ENCODE peak calls at places on chromosomes 2 and 18, in four cellular contexts. O is neuronal stem cell, I is IMR-90, T is mesenchymal stem cell. W is an unnamed sample.

GRCh38 chr18:71673954-71674353 is 870.2 kb downstream of the CBLN2 start:
- DNase-seq in O (no peak), I (no peak), T (no peak), W (no peak)

GRCh38 chr2:53768233-53768542 is 584 bp downstream of the CHAC2 start:
- DNase-seq in O (peak), I (no peak), T (peak), W (peak)

GRCh38 chr18:11544060-11544633 is 65.2 kb upstream of the SLC35G4 start:
- DNase-seq in O (no peak), I (no peak), T (no peak), W (no peak)

GRCh38 chr2:240921319-240922233 is 15.4 kb downstream of the CROCC2 start:
- DNase-seq in O (no peak), I (peak), T (peak), W (no peak)

GRCh38 chr2:166393008-166393407 is 17.3 kb upstream of the SCN9A start:
- DNase-seq in I (no peak), T (no peak), O (no peak), W (no peak)

GRCh38 chr2:67445652-67446268 is 48.6 kb downstream of the ETAA1 start:
- DNase-seq in T (peak), O (no peak), I (peak), W (no peak)

GRCh38 chr18:28511421-28511821 is 334.5 kb upstream of the CDH2 start:
- DNase-seq in O (no peak), T (peak), I (peak), W (peak)

GRCh38 chr18:75088021-75088506 is 120.9 kb downstream of the PTGR3 start:
- DNase-seq in T (no peak), O (no peak), I (no peak), W (no peak)

GRCh38 chr2:148719941-148720436 is 75.4 kb downstream of the EPC2 start:
- DNase-seq in O (no peak), T (no peak), I (no peak), W (peak)

GRCh38 chr2:172354347-172354746 is 73.0 kb upstream of the ITGA6 start:
- DNase-seq in O (no peak), T (no peak), I (no peak), W (no peak)
- H3K23ac ChIP-seq in O (no peak), T (no peak), I (no peak), W (no peak)

DNA sequence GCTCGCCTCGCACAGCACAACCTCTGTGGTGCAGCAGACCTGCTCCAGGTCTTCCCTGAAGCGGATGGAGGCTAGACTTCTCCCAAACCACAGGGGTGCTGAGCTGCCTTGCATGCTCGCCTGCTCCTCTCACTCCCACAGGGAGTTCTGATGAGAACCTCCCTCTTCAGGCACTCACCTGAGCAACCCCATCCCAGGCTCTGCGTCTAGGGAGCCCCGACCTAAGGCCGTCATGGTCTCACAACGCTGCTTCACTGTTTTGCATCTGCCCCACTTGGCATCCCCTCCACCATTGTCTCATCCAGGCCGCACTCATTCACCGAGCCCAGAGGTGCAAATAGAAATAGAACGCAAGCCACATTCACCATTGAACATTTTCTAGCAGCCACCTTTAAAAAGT is 24.6 kb upstream of the MC5R start:
- DNase-seq in O (no peak), T (no peak), I (no peak), W (no peak)
- H2AK5ac ChIP-seq in O (no peak), T (no peak), I (no peak), W (no peak)

DNA sequence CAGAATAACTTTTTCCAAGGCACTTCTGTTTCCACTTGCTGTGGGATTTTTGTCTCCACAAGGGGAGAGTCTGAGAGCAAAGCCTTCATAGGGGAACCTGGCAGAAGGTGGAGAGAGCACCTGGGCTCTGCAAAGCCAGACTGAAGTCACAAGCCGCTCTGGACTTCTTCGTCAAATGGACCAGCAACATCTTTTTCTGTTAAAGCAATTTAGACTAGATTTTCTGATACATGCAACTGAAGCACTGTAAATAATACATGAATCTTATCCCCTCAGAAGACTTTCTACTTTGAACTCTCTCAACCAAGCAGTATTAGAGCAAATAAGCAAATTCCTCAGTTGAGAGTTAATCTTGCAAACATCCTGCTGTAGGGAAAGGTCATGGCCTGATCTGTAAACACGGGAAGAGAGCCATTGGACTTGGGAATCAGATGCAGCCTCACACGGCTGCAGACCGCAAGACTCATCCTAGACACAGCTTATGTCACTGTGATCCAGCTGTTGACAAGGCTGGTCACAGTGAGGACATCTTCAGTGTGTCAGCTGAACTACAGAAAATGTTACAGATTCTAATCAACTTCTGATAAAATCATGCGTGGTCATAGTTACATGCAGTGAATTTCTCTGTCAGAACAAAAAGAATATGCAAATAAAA is 3.2 kb downstream of the SH3YL1 start:
- DNase-seq in T (peak), O (no peak), I (peak), W (no peak)
- H3K23ac ChIP-seq in T (no peak), O (no peak), I (no peak), W (no peak)

GRCh38 chr2:36376319-36376765 is 20.8 kb downstream of the CRIM1 start:
- DNase-seq in O (no peak), T (peak), I (peak), W (no peak)

GRCh38 chr2:36374586-36374985 is 19.0 kb downstream of the CRIM1 start:
- DNase-seq in T (no peak), I (no peak), O (no peak), W (no peak)

GRCh38 chr2:36371070-36371962 is 15.7 kb downstream of the CRIM1 start:
- DNase-seq in I (no peak), O (no peak), T (no peak), W (no peak)

GRCh38 chr2:36371963-36372391 is 16.4 kb downstream of the CRIM1 start:
- DNase-seq in I (peak), T (peak), O (no peak), W (peak)

DNA sequence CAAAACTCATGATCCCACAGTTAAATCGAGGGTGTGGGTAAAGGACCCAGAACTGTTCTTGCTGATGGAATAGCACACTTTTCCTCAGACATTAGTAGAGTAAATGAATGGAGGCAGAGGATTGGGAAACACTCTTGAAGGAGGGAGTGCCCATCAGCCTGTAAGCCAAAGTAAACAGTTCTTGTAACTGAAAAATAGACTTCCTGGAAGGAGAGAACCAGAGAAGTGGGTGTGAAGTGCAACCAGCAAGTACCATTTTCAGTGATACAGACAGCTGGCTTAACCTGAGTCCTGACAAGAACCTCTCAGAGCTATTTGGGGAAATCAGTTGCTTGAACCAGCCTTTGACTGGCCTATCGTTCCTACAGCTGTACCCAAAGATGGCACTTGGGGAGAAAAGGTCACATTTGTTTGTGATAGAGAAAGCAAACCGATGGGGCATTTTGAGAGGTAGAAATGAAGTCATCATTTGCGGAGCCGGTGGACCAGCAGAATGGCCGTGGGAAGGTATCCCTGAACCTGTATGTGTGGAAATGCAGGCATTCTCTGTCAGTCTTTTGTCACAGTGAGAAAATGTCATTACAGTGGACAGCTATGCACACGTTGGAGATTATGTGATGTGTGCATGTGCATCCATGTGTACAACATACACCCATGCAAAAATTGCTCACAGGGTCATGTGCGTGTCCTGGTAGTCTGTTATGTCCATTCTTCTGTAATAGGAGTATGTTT is 17.7 kb downstream of the CRIM1 start:
- DNase-seq in T (peak), O (no peak), I (peak), W (no peak)
- H2AK5ac ChIP-seq in T (no peak), O (no peak), I (peak), W (peak)

DNA sequence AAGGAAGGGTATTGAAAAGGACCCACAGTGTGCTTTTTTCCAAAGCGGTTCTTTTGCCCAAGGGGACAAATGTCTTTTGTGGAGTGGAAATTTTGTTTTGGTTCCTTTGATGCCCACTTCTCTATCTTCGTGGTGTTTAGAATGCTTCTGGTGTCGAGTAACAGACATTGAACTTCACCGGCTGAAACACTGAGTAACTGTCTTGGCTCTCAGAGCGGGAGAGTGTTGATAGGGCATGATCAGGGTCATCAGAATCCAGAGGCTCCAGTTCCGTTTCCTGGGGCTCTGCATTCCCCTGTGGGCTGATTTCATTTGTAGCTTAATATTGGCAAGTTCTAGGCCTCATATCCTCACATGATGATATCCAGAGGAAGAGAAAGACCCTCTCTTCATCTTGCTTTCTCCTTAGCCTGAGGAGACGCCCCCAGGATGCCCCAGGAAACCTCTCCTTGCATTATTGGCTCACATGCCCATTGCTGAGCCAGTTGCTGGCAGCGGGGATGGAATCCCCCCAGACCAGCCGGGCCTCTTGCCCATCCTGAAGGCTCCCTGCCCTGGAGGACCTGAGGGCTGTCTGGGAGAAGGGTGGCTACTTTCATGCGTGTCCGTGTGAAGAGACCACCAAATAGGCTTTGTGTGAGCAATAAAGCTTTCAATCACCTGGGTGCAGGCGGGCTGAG is 27.9 kb upstream of the AGFG1 start:
- DNase-seq in O (no peak), I (peak), T (no peak), W (peak)
- H3K23ac ChIP-seq in O (no peak), I (no peak), T (no peak), W (no peak)

GRCh38 chr2:191020742-191021381 is 6.9 kb upstream of the STAT1 start:
- DNase-seq in O (no peak), T (peak), I (peak), W (no peak)
- H2AK5ac ChIP-seq in O (no peak), T (peak), I (peak), W (no peak)

DNA sequence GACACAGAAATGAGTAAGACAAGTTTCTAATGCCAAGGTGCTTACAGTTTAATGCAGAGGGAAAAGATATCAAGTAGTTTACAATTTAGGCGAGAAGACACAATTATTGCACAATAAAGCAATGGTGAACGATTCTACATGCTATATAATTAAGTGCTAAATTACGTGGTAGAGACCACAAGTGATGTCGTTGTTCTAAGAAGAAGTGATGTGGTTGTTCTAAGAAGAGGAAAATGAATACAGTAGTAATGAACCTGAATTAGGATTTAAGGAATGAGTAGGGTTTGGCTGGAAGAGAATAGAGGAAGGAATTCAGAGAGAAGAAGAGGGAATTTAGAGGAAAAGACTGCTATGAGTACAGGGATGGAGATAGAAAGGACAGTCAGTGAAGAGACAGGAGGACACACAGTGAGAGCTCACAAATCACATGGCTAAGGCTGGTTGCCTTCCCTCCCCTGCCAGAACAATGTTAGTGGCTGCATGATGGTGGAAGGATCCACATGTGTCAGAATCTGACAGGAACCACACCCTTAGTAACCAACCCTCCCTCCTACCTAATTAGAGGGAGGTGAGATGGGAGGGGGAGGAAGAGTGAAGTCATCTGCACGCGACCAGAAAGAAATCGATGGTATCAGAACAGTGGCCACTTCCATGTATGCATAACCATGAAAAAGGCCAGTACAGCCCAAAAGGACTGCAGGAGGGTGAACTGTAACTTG is 44.7 kb downstream of the M1AP start:
- DNase-seq in T (no peak), O (no peak), I (no peak), W (no peak)
- H3K23ac ChIP-seq in T (no peak), O (no peak), I (no peak), W (no peak)

DNA sequence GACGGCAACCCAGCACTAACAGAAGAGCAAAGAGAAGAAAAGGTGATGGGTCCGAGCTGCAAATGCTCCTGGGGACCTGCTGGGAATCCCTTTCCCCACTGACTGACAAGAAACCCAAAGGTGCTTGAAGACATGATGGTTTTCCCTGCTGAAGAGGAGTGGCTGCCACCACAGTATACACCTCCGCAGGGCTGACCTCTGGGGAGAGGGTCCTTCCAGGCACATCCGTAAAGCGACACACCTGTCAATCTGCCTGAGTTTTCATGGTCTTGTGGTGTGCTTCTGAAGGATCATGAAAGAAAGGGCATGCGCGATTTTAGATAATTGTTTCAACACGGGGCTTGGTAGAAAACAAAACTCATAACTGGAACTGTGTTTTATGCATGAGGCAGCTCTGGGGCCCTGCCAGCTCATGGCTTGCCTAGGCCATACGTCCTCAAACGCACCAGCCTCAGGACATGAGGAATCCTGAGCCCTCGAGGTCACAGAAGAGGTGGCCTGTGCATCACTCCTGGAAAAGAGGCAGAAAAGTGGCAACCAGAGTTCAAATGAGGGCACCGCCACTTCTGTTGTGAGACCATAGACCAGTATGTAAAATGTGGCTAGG is 51.8 kb downstream of the SERTAD2 start:
- DNase-seq in T (no peak), I (no peak), O (no peak), W (no peak)
- H2AK5ac ChIP-seq in T (no peak), I (no peak), O (peak), W (no peak)

DNA sequence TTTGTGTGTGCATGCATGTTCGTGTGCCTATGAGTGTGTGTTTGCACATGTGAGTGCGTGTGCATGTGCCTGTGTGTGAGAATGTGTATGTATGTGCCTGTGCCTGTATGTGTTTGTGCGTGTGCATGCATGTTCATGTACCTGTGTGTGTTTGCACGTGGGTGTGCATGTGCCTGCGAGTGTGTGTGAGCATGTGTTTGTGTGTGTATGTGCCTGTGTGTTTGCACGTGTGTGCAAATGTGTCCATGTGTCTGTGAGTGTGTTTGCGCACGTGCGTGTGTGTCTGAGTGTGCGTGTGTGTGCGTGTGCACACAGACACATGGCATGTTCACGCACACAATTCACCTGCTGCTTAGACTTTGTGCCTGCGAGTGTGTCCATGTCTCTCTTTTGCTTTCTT is 853.5 kb upstream of the SALL3 start:
- DNase-seq in I (no peak), O (no peak), T (no peak), W (no peak)
- H3K23ac ChIP-seq in I (no peak), O (peak), T (no peak), W (no peak)

DNA sequence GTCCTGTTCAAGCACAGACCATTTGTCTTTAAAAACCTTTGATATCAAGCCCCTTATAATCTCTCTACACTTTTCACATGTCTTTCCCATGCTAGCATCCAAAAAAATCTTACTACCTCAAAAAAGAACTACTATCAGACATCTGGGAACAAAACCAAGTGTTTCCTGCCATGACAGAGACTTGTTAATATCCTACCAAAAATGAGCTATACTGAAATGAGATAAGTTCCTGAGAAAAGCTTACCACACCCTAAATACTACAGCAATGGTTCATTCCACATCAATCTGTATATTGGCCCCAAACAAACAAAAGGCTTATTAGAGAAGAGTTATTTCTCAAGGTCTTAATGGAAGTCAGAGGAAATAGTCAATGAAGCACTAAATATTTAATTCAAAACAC is 230.1 kb downstream of the DYM start:
- DNase-seq in O (no peak), I (no peak), T (no peak), W (no peak)
- H2AK5ac ChIP-seq in O (no peak), I (no peak), T (no peak), W (no peak)

W was measured in mesendoderm.